ENCODE peak calls at places on chromosome 9, in nine cellular contexts. One of them, this sample, is unnamed.

GRCh38 chr9:89477811-89478583 is 19.9 kb downstream of the SEMA4D start:
- DNase-seq in neural progenitor cell: no peak
- DNase-seq in GM23338: no peak
- DNase-seq in OCI-LY7: no peak
- DNase-seq in PC-3: peak
- DNase-seq in hepatocyte: peak
- DNase-seq in GM23248: no peak
- DNase-seq in MM.1S: no peak
- DNase-seq in SK-N-SH: no peak
- DNase-seq in this sample: no peak

GRCh38 chr9:123712399-123712798 is 217.5 kb downstream of the DENND1A start:
- DNase-seq in neural progenitor cell: no peak
- DNase-seq in GM23338: no peak
- DNase-seq in hepatocyte: no peak
- DNase-seq in OCI-LY7: no peak
- DNase-seq in PC-3: peak
- DNase-seq in SK-N-SH: peak
- DNase-seq in GM23248: peak
- DNase-seq in MM.1S: no peak
- DNase-seq in this sample: no peak

GRCh38 chr9:278651-279050 is 64.0 kb downstream of the DOCK8 start:
- DNase-seq in GM23338: no peak
- DNase-seq in MM.1S: no peak
- DNase-seq in neural progenitor cell: no peak
- DNase-seq in PC-3: no peak
- DNase-seq in OCI-LY7: no peak
- DNase-seq in hepatocyte: no peak
- DNase-seq in GM23248: no peak
- DNase-seq in SK-N-SH: no peak
- DNase-seq in this sample: no peak

GRCh38 chr9:4116091-4116581 is 183.7 kb downstream of the GLIS3 start:
- DNase-seq in MM.1S: no peak
- DNase-seq in PC-3: no peak
- DNase-seq in GM23248: peak
- DNase-seq in hepatocyte: no peak
- DNase-seq in neural progenitor cell: no peak
- DNase-seq in GM23338: no peak
- DNase-seq in SK-N-SH: no peak
- DNase-seq in OCI-LY7: no peak
- DNase-seq in this sample: no peak

GRCh38 chr9:91837982-91838731 is 111.9 kb downstream of the ROR2 start:
- DNase-seq in GM23248: peak
- DNase-seq in neural progenitor cell: no peak
- DNase-seq in GM23338: no peak
- DNase-seq in SK-N-SH: no peak
- DNase-seq in PC-3: peak
- DNase-seq in MM.1S: no peak
- DNase-seq in OCI-LY7: no peak
- DNase-seq in hepatocyte: peak
- DNase-seq in this sample: peak

GRCh38 chr9:130535818-130536521 is 43.4 kb upstream of the FUBP3 start:
- DNase-seq in GM23248: peak
- DNase-seq in hepatocyte: peak
- DNase-seq in GM23338: peak
- DNase-seq in MM.1S: no peak
- DNase-seq in OCI-LY7: no peak
- DNase-seq in PC-3: peak
- DNase-seq in SK-N-SH: no peak
- DNase-seq in neural progenitor cell: peak
- DNase-seq in this sample: no peak

GRCh38 chr9:93893194-93893593 is 62.0 kb downstream of the BARX1 start:
- DNase-seq in GM23338: no peak
- DNase-seq in hepatocyte: no peak
- DNase-seq in PC-3: no peak
- DNase-seq in GM23248: no peak
- DNase-seq in OCI-LY7: no peak
- DNase-seq in MM.1S: no peak
- DNase-seq in neural progenitor cell: no peak
- DNase-seq in SK-N-SH: no peak
- DNase-seq in this sample: no peak

GRCh38 chr9:15278290-15278689 is 28.7 kb downstream of the TTC39B start:
- DNase-seq in neural progenitor cell: no peak
- DNase-seq in PC-3: no peak
- DNase-seq in GM23248: no peak
- DNase-seq in GM23338: no peak
- DNase-seq in OCI-LY7: no peak
- DNase-seq in hepatocyte: no peak
- DNase-seq in SK-N-SH: no peak
- DNase-seq in MM.1S: no peak
- DNase-seq in this sample: no peak

GRCh38 chr9:127714020-127714835 is 1.2 kb downstream of the PTRH1 start:
- DNase-seq in neural progenitor cell: no peak
- DNase-seq in PC-3: peak
- DNase-seq in GM23338: no peak
- DNase-seq in MM.1S: no peak
- DNase-seq in SK-N-SH: no peak
- DNase-seq in GM23248: peak
- DNase-seq in hepatocyte: no peak
- DNase-seq in OCI-LY7: no peak
- DNase-seq in this sample: no peak

GRCh38 chr9:13427587-13427986 is 148.1 kb upstream of the MPDZ start:
- DNase-seq in SK-N-SH: peak
- DNase-seq in PC-3: peak
- DNase-seq in MM.1S: peak
- DNase-seq in hepatocyte: peak
- DNase-seq in GM23248: peak
- DNase-seq in neural progenitor cell: peak
- DNase-seq in OCI-LY7: peak
- DNase-seq in GM23338: peak
- DNase-seq in this sample: no peak

GRCh38 chr9:15824310-15824709 is 271.5 kb downstream of the CCDC171 start:
- DNase-seq in GM23338: peak
- DNase-seq in PC-3: peak
- DNase-seq in SK-N-SH: no peak
- DNase-seq in neural progenitor cell: peak
- DNase-seq in OCI-LY7: peak
- DNase-seq in hepatocyte: no peak
- DNase-seq in MM.1S: no peak
- DNase-seq in GM23248: peak
- DNase-seq in this sample: peak

GRCh38 chr9:133154097-133154989 is 9.4 kb downstream of the GBGT1 start:
- DNase-seq in GM23248: no peak
- DNase-seq in OCI-LY7: no peak
- DNase-seq in neural progenitor cell: no peak
- DNase-seq in GM23338: no peak
- DNase-seq in SK-N-SH: peak
- DNase-seq in MM.1S: no peak
- DNase-seq in PC-3: no peak
- DNase-seq in hepatocyte: no peak
- DNase-seq in this sample: no peak

GRCh38 chr9:5510991-5511390 is 660 bp downstream of the PDCD1LG2 start:
- DNase-seq in GM23338: no peak
- DNase-seq in neural progenitor cell: no peak
- DNase-seq in MM.1S: no peak
- DNase-seq in PC-3: no peak
- DNase-seq in SK-N-SH: peak
- DNase-seq in hepatocyte: no peak
- DNase-seq in OCI-LY7: no peak
- DNase-seq in GM23248: peak
- DNase-seq in this sample: no peak

GRCh38 chr9:134557331-134557730 is 84.3 kb upstream of the COL5A1 start:
- DNase-seq in MM.1S: no peak
- DNase-seq in hepatocyte: peak
- DNase-seq in SK-N-SH: no peak
- DNase-seq in PC-3: no peak
- DNase-seq in OCI-LY7: no peak
- DNase-seq in neural progenitor cell: no peak
- DNase-seq in GM23338: no peak
- DNase-seq in GM23248: no peak
- DNase-seq in this sample: no peak

GRCh38 chr9:6758418-6759113 is 793 bp downstream of the KDM4C start:
- DNase-seq in hepatocyte: peak
- DNase-seq in SK-N-SH: peak
- DNase-seq in neural progenitor cell: peak
- DNase-seq in GM23248: peak
- DNase-seq in GM23338: peak
- DNase-seq in PC-3: peak
- DNase-seq in MM.1S: no peak
- DNase-seq in OCI-LY7: peak
- DNase-seq in this sample: peak

GRCh38 chr9:81416476-81417298 is 272.7 kb downstream of the TLE1 start:
- DNase-seq in GM23338: no peak
- DNase-seq in GM23248: no peak
- DNase-seq in SK-N-SH: no peak
- DNase-seq in hepatocyte: peak
- DNase-seq in PC-3: no peak
- DNase-seq in MM.1S: no peak
- DNase-seq in OCI-LY7: no peak
- DNase-seq in neural progenitor cell: no peak
- DNase-seq in this sample: no peak

GRCh38 chr9:127707766-127708165 is 978 bp downstream of the CFAP157 start:
- DNase-seq in OCI-LY7: peak
- DNase-seq in hepatocyte: no peak
- DNase-seq in PC-3: peak
- DNase-seq in neural progenitor cell: no peak
- DNase-seq in GM23248: peak
- DNase-seq in GM23338: peak
- DNase-seq in SK-N-SH: no peak
- DNase-seq in MM.1S: peak
- DNase-seq in this sample: peak

GRCh38 chr9:132235894-132236661 is 74.2 kb downstream of the NTNG2 start:
- DNase-seq in neural progenitor cell: peak
- DNase-seq in GM23338: peak
- DNase-seq in PC-3: peak
- DNase-seq in hepatocyte: peak
- DNase-seq in GM23248: peak
- DNase-seq in MM.1S: peak
- DNase-seq in SK-N-SH: peak
- DNase-seq in OCI-LY7: peak
- DNase-seq in this sample: peak

GRCh38 chr9:17627641-17628040 is 48.8 kb downstream of the SH3GL2 start:
- DNase-seq in GM23248: no peak
- DNase-seq in PC-3: peak
- DNase-seq in neural progenitor cell: no peak
- DNase-seq in SK-N-SH: no peak
- DNase-seq in OCI-LY7: no peak
- DNase-seq in hepatocyte: no peak
- DNase-seq in MM.1S: no peak
- DNase-seq in GM23338: no peak
- DNase-seq in this sample: no peak

GRCh38 chr9:106286249-106286648 is 576.7 kb upstream of the ZNF462 start:
- DNase-seq in MM.1S: no peak
- DNase-seq in PC-3: peak
- DNase-seq in neural progenitor cell: peak
- DNase-seq in GM23248: no peak
- DNase-seq in GM23338: peak
- DNase-seq in SK-N-SH: peak
- DNase-seq in hepatocyte: peak
- DNase-seq in OCI-LY7: no peak
- DNase-seq in this sample: no peak

DNA sequence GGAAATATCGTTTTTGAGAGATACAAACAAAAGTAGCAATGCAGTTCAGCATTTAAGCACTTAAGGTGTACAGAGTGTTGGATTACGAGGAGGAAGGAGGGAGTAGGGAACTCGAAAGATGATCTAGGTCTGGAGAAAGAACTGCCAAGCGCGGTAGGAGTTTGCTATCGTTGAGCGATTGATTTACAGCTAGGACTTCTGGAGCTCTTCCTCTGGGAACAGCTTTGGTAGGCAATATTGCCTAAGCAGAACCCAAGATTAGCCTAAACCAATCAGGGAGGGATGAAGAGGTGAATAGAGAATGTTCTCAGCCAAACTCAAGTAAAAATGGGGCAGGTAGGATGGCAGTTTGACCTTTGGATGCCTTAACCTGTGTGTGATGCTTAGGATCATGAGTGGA is 975 bp downstream of the CLTA start:
- DNase-seq in PC-3: no peak
- DNase-seq in hepatocyte: no peak
- DNase-seq in GM23338: no peak
- DNase-seq in OCI-LY7: no peak
- DNase-seq in SK-N-SH: no peak
- DNase-seq in MM.1S: no peak
- DNase-seq in neural progenitor cell: no peak
- DNase-seq in GM23248: peak
- DNase-seq in this sample: no peak
- H3K4me2 ChIP-seq in PC-3: peak
- H3K4me2 ChIP-seq in hepatocyte: peak
- H3K4me2 ChIP-seq in GM23338: peak
- H3K4me2 ChIP-seq in OCI-LY7: peak
- H3K4me2 ChIP-seq in SK-N-SH: peak
- H3K4me2 ChIP-seq in MM.1S: peak
- H3K4me2 ChIP-seq in neural progenitor cell: peak
- H3K4me2 ChIP-seq in GM23248: peak
- H3K4me2 ChIP-seq in this sample: peak

DNA sequence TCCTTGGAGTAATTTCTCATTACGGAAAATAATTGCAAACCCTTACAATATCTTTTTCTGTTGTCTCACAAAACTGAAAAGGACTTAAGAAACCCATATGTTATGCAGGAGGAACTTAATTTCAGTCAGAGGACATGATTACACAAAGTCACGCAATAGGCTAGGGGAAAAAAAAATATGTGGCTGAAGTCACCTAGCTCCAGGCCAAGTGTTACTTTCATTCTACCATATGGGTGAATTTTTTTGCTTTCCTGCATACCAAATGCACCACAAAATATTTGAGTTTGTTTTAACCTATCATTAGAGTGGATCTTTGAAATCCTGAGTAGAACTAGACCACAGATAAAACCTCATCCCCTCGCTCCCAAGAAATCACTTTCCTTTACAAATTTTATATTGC is 523.5 kb downstream of the CAAP1 start:
- DNase-seq in OCI-LY7: no peak
- DNase-seq in PC-3: no peak
- DNase-seq in GM23338: no peak
- DNase-seq in neural progenitor cell: no peak
- DNase-seq in SK-N-SH: no peak
- DNase-seq in hepatocyte: no peak
- DNase-seq in MM.1S: peak
- DNase-seq in GM23248: peak
- DNase-seq in this sample: no peak
- TF ChIP-seq EZH2phosphoT487 in OCI-LY7: no peak
- TF ChIP-seq EZH2phosphoT487 in PC-3: no peak
- TF ChIP-seq EZH2phosphoT487 in GM23338: no peak
- TF ChIP-seq EZH2phosphoT487 in neural progenitor cell: no peak
- TF ChIP-seq EZH2phosphoT487 in SK-N-SH: no peak
- TF ChIP-seq EZH2phosphoT487 in hepatocyte: no peak
- TF ChIP-seq EZH2phosphoT487 in MM.1S: no peak
- TF ChIP-seq EZH2phosphoT487 in GM23248: no peak
- TF ChIP-seq EZH2phosphoT487 in this sample: no peak

GRCh38 chr9:38064842-38065368 is 4.1 kb downstream of the SHB start:
- DNase-seq in GM23338: no peak
- DNase-seq in MM.1S: no peak
- DNase-seq in hepatocyte: no peak
- DNase-seq in OCI-LY7: no peak
- DNase-seq in GM23248: no peak
- DNase-seq in PC-3: no peak
- DNase-seq in SK-N-SH: no peak
- DNase-seq in neural progenitor cell: no peak
- DNase-seq in this sample: no peak
- H3K4me2 ChIP-seq in GM23338: no peak
- H3K4me2 ChIP-seq in MM.1S: no peak
- H3K4me2 ChIP-seq in hepatocyte: peak
- H3K4me2 ChIP-seq in OCI-LY7: no peak
- H3K4me2 ChIP-seq in GM23248: no peak
- H3K4me2 ChIP-seq in PC-3: peak
- H3K4me2 ChIP-seq in SK-N-SH: peak
- H3K4me2 ChIP-seq in neural progenitor cell: no peak
- H3K4me2 ChIP-seq in this sample: peak

GRCh38 chr9:38311382-38312270 is 80.9 kb upstream of the ALDH1B1 start:
- DNase-seq in MM.1S: no peak
- DNase-seq in GM23248: no peak
- DNase-seq in neural progenitor cell: peak
- DNase-seq in PC-3: no peak
- DNase-seq in GM23338: peak
- DNase-seq in SK-N-SH: no peak
- DNase-seq in OCI-LY7: no peak
- DNase-seq in hepatocyte: peak
- DNase-seq in this sample: no peak
- TF ChIP-seq EZH2phosphoT487 in MM.1S: no peak
- TF ChIP-seq EZH2phosphoT487 in GM23248: no peak
- TF ChIP-seq EZH2phosphoT487 in neural progenitor cell: no peak
- TF ChIP-seq EZH2phosphoT487 in PC-3: no peak
- TF ChIP-seq EZH2phosphoT487 in GM23338: no peak
- TF ChIP-seq EZH2phosphoT487 in SK-N-SH: no peak
- TF ChIP-seq EZH2phosphoT487 in OCI-LY7: no peak
- TF ChIP-seq EZH2phosphoT487 in hepatocyte: no peak
- TF ChIP-seq EZH2phosphoT487 in this sample: no peak